ENCODE peak calls at places on chromosomes 1 and 21, in five cellular contexts. B is testis, J is esophagus muscularis mucosa, L is psoas muscle, N is endodermal cell. K is an unnamed sample. For H3K27me3, the result is how much of the 10 kb centered on the place peaks cover.

GRCh38 chr1:198153103-198153502 is 3.7 kb upstream of the NEK7 start:
- DNase-seq in N (no peak), J (no peak), L (peak), B (no peak), K (no peak)

GRCh38 chr21:28827422-28827821 is 165.3 kb downstream of the LTN1 start:
- DNase-seq in L (no peak), N (no peak), B (no peak), J (no peak), K (no peak)

GRCh38 chr1:116076831-116077230 is 34.4 kb upstream of the MAB21L3 start:
- DNase-seq in J (no peak), N (no peak), B (no peak), L (no peak), K (no peak)

GRCh38 chr1:156160744-156161181 is 7.4 kb downstream of the SEMA4A start:
- DNase-seq in L (peak), N (peak), J (peak), B (peak), K (peak)

GRCh38 chr1:211829343-211830054 is 1.1 kb downstream of the LPGAT1 start:
- DNase-seq in B (peak), L (peak), J (no peak), N (peak), K (peak)

GRCh38 chr1:109239580-109240068 is 9.7 kb upstream of the CELSR2 start:
- DNase-seq in N (peak), J (peak), L (no peak), B (peak), K (peak)

GRCh38 chr1:1940123-1940425 is 21.0 kb upstream of the TMEM52 start:
- DNase-seq in N (no peak), L (no peak), B (no peak), J (no peak), K (no peak)

GRCh38 chr1:16114527-16115467 is 41.1 kb downstream of the EPHA2 start:
- DNase-seq in J (no peak), N (peak), L (no peak), B (peak), K (no peak)

GRCh38 chr1:53543771-53544695 is 84.8 kb downstream of the DMRTB1 start:
- DNase-seq in B (no peak), N (no peak), L (peak), J (no peak), K (no peak)

GRCh38 chr1:205504311-205505075 is at the start of gene CDK18:
- DNase-seq in J (no peak), N (peak), L (peak), B (peak), K (peak)

GRCh38 chr1:99465176-99465900 is 180.6 kb upstream of the PALMD start:
- DNase-seq in N (no peak), L (no peak), J (no peak), B (no peak), K (peak)

GRCh38 chr1:248837794-248838356 is at the start of gene ZNF672:
- DNase-seq in B (peak), N (peak), J (peak), L (peak), K (peak)

GRCh38 chr1:55146781-55147180 is 68.4 kb downstream of the USP24 start:
- DNase-seq in J (no peak), L (no peak), N (no peak), B (peak), K (no peak)

GRCh38 chr21:39595465-39595864 is 17.3 kb upstream of the B3GALT5 start:
- DNase-seq in N (no peak), B (no peak), J (no peak), L (no peak), K (no peak)

GRCh38 chr1:119962296-119962968 is 66.1 kb upstream of the ADAM30 start:
- DNase-seq in N (no peak), J (no peak), L (no peak), B (peak), K (no peak)

GRCh38 chr1:187630653-187631380 is 802.1 kb downstream of the PLA2G4A start:
- DNase-seq in N (peak), B (no peak), J (no peak), L (no peak), K (no peak)

GRCh38 chr1:186843931-186844330 is 15.2 kb downstream of the PLA2G4A start:
- DNase-seq in B (no peak), L (no peak), N (no peak), J (no peak), K (no peak)

GRCh38 chr1:3550511-3551289 is 60.6 kb downstream of the MEGF6 start:
- DNase-seq in B (no peak), N (no peak), L (no peak), J (no peak), K (no peak)

GRCh38 chr1:217660353-217661062 is 29.4 kb downstream of the SPATA17 start:
- DNase-seq in B (no peak), N (no peak), J (no peak), L (no peak), K (no peak)

GRCh38 chr1:2575801-2576663 is 10.5 kb upstream of the PRXL2B start:
- DNase-seq in N (no peak), J (no peak), B (no peak), L (no peak), K (no peak)

GRCh38 chr1:116556289-116557006 is 14.4 kb downstream of the CD58 start:
- DNase-seq in L (peak), N (no peak), B (no peak), J (peak), K (no peak)

GRCh38 chr1:7893529-7894180 is 40.8 kb upstream of the UTS2 start:
- DNase-seq in B (no peak), N (no peak), J (no peak), L (peak), K (no peak)

GRCh38 chr1:24202987-24203386 is 15.9 kb upstream of the IFNLR1 start:
- DNase-seq in B (no peak), J (no peak), N (no peak), L (no peak), K (no peak)

GRCh38 chr1:206581571-206581981 is 30.7 kb downstream of the EIF2D start:
- DNase-seq in J (no peak), B (peak), N (no peak), L (no peak), K (no peak)

GRCh38 chr1:234836045-234836681 is 226.2 kb upstream of the IRF2BP2 start:
- DNase-seq in B (no peak), L (no peak), J (no peak), N (no peak), K (no peak)

GRCh38 chr1:217133958-217134856 is 411.0 kb upstream of the ESRRG start:
- DNase-seq in N (peak), L (no peak), J (no peak), B (no peak), K (no peak)

GRCh38 chr1:229254910-229255541 is 15.9 kb upstream of the RAB4A start:
- DNase-seq in J (no peak), N (peak), L (no peak), B (no peak), K (no peak)
- TF ChIP-seq CTCF in J (peak), N (peak), L (peak), B (no peak), K (no peak)

GRCh38 chr1:182084487-182085316 is 23.2 kb upstream of the ZNF648 start:
- DNase-seq in N (peak), B (peak), J (peak), L (peak), K (peak)

GRCh38 chr1:182086136-182086535 is 24.6 kb upstream of the ZNF648 start:
- DNase-seq in B (no peak), N (no peak), J (peak), L (no peak), K (no peak)

GRCh38 chr1:182086620-182087019 is 25.1 kb upstream of the ZNF648 start:
- DNase-seq in J (peak), N (no peak), B (no peak), L (no peak), K (no peak)

GRCh38 chr1:182085726-182086125 is 24.2 kb upstream of the ZNF648 start:
- DNase-seq in B (no peak), L (no peak), J (no peak), N (no peak), K (no peak)

GRCh38 chr1:182083851-182084486 is 22.5 kb upstream of the ZNF648 start:
- DNase-seq in N (no peak), J (peak), L (no peak), B (no peak), K (no peak)
- H3K27ac ChIP-seq in N (no peak), J (no peak), L (no peak), B (peak), K (no peak)

GRCh38 chr1:158045639-158046038 is 52.2 kb downstream of the KIRREL1 start:
- DNase-seq in L (no peak), B (peak), N (peak), J (no peak), K (no peak)

GRCh38 chr1:158046726-158047510 is 53.5 kb downstream of the KIRREL1 start:
- DNase-seq in L (no peak), B (no peak), N (no peak), J (no peak), K (no peak)

GRCh38 chr1:158053276-158053675 is 59.8 kb downstream of the KIRREL1 start:
- DNase-seq in L (no peak), J (no peak), B (no peak), N (no peak), K (peak)

GRCh38 chr1:158048371-158049067 is 55.1 kb downstream of the KIRREL1 start:
- DNase-seq in L (no peak), B (no peak), J (no peak), N (no peak), K (no peak)

DNA sequence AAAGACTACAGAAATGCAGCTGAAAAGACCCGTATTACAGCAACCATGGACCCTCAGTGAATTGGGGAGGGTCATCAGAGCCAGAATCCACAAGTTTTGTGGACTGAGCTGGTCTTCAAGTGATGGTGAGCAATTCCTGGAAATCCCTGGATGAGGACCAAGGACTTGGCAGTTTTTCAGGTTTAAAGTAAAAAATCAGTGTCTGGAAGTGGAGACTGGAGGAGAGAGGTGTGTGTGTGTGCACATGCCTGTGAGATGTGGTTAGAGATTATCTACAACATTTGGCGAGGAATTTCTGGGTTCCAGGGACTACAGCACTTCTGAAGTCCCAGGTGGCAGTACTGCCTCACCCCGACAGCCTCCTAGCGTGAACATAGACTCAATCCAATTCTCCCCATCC is 56.4 kb downstream of the KIRREL1 start:
- DNase-seq in N (no peak), B (no peak), J (no peak), L (no peak), K (no peak)
- H3K27me3 ChIP-seq in N (under half), B (under half), J (under half), L (under half), K (under half)

DNA sequence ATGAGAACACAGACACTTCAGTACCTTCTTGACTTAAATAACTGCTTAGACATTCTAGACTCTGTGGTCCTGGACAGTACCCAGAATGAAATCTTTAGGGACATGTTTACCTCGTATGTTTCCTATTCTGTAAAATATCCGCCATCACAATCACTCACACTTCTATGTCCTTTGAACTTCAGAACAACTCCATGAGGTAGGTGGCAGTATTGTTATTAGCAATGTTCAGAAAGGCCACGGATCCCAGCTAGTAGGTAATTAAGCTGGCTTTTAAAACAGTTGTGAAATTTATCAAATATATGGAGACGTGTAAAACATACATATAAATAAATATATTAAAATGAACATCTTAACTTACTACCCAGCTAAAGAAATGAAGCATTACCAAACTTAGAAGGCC is 83.4 kb downstream of the CACHD1 start:
- DNase-seq in J (no peak), L (no peak), N (no peak), B (no peak), K (no peak)
- TF ChIP-seq CTCF in J (no peak), L (no peak), N (peak), B (no peak), K (no peak)

GRCh38 chr1:94654919-94655318 is 113.4 kb upstream of the F3 start:
- DNase-seq in J (no peak), L (no peak), N (peak), B (no peak), K (no peak)
- H3K27ac ChIP-seq in J (no peak), L (no peak), N (no peak), B (peak), K (no peak)

DNA sequence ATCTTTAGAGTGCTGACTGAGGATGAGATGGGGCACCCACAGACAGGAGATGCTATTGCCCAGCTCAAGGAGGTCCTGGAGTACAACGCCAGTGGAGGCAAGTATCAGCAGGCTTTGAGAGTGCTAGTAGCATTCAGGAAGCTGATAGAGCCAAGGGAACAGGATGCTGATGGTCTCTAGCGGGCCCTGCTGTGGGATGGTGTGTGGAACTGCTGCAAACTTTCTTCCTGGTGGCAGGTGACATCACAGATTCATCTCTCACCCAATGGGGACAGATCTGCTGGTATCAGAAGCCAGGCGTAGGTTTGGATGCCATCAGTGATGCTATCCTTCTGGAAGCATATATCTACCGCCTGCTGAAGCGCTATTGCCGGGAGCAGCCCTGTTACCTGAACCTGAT is 609.8 kb upstream of the NCAM2 start:
- DNase-seq in N (no peak), B (no peak), L (no peak), J (no peak), K (no peak)
- H3K27me3 ChIP-seq in N (under half), B (under half), L (under half), J (under half), K (under half)

DNA sequence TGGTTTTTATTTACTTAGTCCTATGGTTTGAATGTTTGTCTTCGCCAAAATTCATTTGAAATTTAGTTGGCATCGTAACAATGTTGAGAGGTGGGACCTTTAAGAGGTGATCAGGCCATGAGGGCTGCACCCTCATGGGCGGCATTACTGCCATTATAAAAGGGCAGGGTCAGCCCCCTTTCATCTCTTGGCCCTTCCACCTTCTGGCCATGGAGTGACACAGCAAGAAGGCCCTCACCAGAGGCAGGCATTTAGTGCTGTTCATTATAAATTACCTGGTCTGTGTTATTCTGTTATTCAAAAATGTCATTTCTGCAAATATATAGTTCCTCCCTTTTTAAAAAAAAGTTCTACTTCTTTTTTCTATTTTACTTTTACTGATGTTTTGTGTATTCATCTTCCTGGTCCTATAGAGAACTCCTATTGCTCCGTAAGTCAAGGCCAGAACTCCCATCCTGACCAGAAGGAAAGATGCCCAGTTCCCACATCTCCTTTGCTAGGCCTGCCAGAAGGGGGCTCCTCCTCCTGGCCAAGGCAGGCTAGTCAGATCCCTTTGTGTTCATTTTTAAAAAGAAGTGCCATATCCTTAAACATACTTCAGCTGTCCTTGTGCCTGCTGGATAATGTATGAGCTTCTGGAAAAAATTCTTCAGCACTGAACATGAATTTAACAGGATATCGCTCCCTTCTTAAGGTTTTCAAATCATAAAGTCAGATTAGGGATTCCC is 10.0 kb upstream of the LBR start:
- DNase-seq in N (peak), J (no peak), L (no peak), B (no peak), K (peak)
- TF ChIP-seq CTCF in N (peak), J (peak), L (peak), B (peak), K (peak)

GRCh38 chr1:19654386-19654785 is 10.3 kb downstream of the NBL1 start:
- DNase-seq in J (no peak), L (no peak), B (no peak), N (no peak), K (no peak)

GRCh38 chr1:19648239-19648638 is 4.1 kb downstream of the NBL1 start:
- DNase-seq in J (no peak), B (no peak), N (no peak), L (no peak), K (no peak)

GRCh38 chr1:19650416-19651140 is 6.5 kb downstream of the NBL1 start:
- DNase-seq in B (peak), J (no peak), L (no peak), N (no peak), K (no peak)

GRCh38 chr1:19648689-19649088 is 4.6 kb downstream of the NBL1 start:
- DNase-seq in B (peak), N (peak), J (no peak), L (peak), K (peak)

DNA sequence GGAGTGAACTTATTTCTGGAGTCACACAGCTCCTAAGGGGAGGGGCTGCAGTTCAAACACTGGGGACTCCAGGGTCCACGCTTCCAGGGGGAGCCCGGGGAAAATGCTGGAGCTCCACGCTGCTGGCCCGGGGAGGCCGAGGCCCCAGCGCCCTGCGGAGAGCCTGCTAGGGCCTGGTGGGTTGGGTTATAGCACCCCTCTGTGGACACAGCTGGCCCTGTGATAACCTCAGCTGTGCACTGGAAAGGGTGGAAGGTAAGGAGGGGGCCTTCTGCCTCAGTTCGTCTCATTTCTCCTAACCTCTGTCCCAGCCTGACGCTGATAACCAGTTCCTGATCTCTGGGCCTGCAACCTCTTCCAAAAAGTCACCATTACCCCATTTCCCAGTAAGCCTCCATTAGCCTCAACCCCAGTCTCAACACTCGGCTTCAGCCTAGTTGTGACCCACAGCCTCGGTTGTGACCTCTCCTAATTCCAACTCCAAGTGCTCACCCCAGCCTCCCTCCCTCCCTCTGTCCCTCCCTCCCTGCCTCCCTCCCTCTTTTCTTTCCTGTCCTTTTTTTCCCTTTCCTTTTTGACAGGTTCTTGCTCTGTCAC is 7.1 kb downstream of the NBL1 start:
- DNase-seq in L (peak), B (peak), J (no peak), N (peak), K (peak)
- H3K27ac ChIP-seq in L (peak), B (peak), J (peak), N (no peak), K (no peak)